ENCODE peak calls at places on chromosomes 5 and 9, in ten cellular contexts. X is GM06990; Y is right atrium auricular region; U is upper lobe of left lung; A is CD8-positive, alpha-beta T cell; F is neural progenitor cell; O is aorta; K is uterus; E is stomach; W is NT2/D1. Z is an unnamed sample.
A peak's percentile ranks its signal among the peaks of the same experiment; 100 is the strongest.

GRCh38 chr5:178590141-178590923 is at the start of gene COL23A1:
- DNase-seq in X (peak; percentile 44), Y (no peak), U (peak; percentile 60), A (no peak), F (peak; percentile 90), O (peak; percentile 86), K (peak; percentile 33), E (peak; percentile 28), W (peak; percentile 28), Z (peak; percentile 21)

GRCh38 chr9:15139467-15139866 is 167.5 kb downstream of the TTC39B start:
- DNase-seq in X (no peak), Y (no peak), U (no peak), A (no peak), F (peak; percentile 50), O (no peak), K (no peak), E (no peak), W (no peak), Z (no peak)

GRCh38 chr5:66828551-66829421 is 232.6 kb downstream of the MAST4 start:
- DNase-seq in X (no peak), Y (peak; percentile 89), U (peak; percentile 72), A (peak; percentile 21), F (peak; percentile 85), O (peak; percentile 84), K (peak; percentile 51), E (peak; percentile 64), W (peak; percentile 28), Z (peak; percentile 37)

GRCh38 chr5:97525780-97526179 is 342.7 kb upstream of the RIOK2 start:
- DNase-seq in X (no peak), Y (no peak), U (no peak), A (no peak), F (no peak), O (no peak), K (no peak), E (no peak), W (no peak), Z (no peak)

GRCh38 chr9:87592554-87593394 is 95.1 kb downstream of the DAPK1 start:
- DNase-seq in X (no peak), Y (peak; percentile 71), U (peak; percentile 72), A (no peak), F (no peak), O (peak; percentile 84), K (peak; percentile 73), E (peak; percentile 72), W (no peak), Z (no peak)

GRCh38 chr9:71145179-71145578 is 23.8 kb upstream of the TRPM3 start:
- DNase-seq in X (no peak), Y (no peak), U (peak; percentile 51), A (no peak), F (no peak), O (no peak), K (no peak), E (peak; percentile 28), W (no peak), Z (no peak)

GRCh38 chr9:92680166-92681119 is 10.5 kb upstream of the IPPK start:
- DNase-seq in X (no peak), Y (no peak), U (no peak), A (no peak), F (no peak), O (peak; percentile 75), K (no peak), E (no peak), W (no peak), Z (no peak)

GRCh38 chr5:66896207-66896606 is 300.0 kb downstream of the MAST4 start:
- DNase-seq in X (no peak), Y (no peak), U (no peak), A (no peak), F (no peak), O (no peak), K (no peak), E (no peak), W (no peak), Z (no peak)

GRCh38 chr5:73039082-73039481 is 81.3 kb upstream of the TMEM171 start:
- DNase-seq in X (no peak), Y (no peak), U (no peak), A (no peak), F (peak; percentile 10), O (no peak), K (no peak), E (no peak), W (peak; percentile 35), Z (no peak)

GRCh38 chr9:114366334-114367128 is 21.3 kb downstream of the AKNA start:
- DNase-seq in X (peak; percentile 66), Y (no peak), U (no peak), A (no peak), F (no peak), O (no peak), K (no peak), E (no peak), W (no peak), Z (peak; percentile 40)

GRCh38 chr5:157290981-157291711 is 25.2 kb downstream of the CYFIP2 start:
- DNase-seq in X (no peak), Y (peak; percentile 50), U (peak; percentile 46), A (no peak), F (no peak), O (no peak), K (no peak), E (peak; percentile 51), W (no peak), Z (no peak)

GRCh38 chr5:54895816-54896341 is 89.5 kb downstream of the ESM1 start:
- DNase-seq in X (no peak), Y (no peak), U (no peak), A (no peak), F (peak; percentile 58), O (no peak), K (peak; percentile 19), E (peak; percentile 50), W (no peak), Z (no peak)

GRCh38 chr5:116135344-116135743 is 50.5 kb downstream of the COMMD10 start:
- DNase-seq in X (peak; percentile 24), Y (no peak), U (no peak), A (no peak), F (no peak), O (no peak), K (no peak), E (no peak), W (no peak), Z (no peak)

GRCh38 chr5:72121753-72122445 is 14.6 kb downstream of the MAP1B start:
- DNase-seq in X (no peak), Y (no peak), U (no peak), A (no peak), F (no peak), O (no peak), K (no peak), E (no peak), W (no peak), Z (no peak)

GRCh38 chr5:71880531-71880930 is 161.5 kb downstream of the CARTPT start:
- DNase-seq in X (no peak), Y (no peak), U (no peak), A (no peak), F (no peak), O (no peak), K (no peak), E (no peak), W (no peak), Z (no peak)

GRCh38 chr5:89351232-89351631 is 468.2 kb upstream of the MEF2C start:
- DNase-seq in X (no peak), Y (no peak), U (no peak), A (no peak), F (no peak), O (no peak), K (no peak), E (no peak), W (no peak), Z (no peak)

DNA sequence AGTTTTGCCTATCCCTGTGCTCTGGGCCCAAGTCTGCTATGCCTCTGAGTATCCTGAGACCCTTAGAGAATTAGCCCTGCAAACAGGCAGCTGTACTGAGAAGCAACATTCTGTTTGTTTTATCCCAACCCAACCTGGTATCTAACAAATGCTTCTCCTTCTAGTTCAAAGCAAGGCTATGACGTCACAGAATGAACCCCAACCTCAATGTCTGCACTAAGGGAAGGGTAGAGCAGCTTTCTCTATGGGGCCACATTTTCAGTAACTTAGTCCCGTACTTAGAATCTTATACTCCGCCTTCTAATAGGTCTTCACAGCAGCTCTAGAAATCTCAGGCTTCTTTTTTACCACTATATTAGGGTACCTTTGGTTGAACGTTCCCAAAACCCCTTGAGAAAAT is 169.6 kb downstream of the TSSK1B start:
- DNase-seq in X (no peak), Y (no peak), U (no peak), A (no peak), F (no peak), O (no peak), K (no peak), E (no peak), W (no peak), Z (no peak)
- H3K4me3 ChIP-seq in X (no peak overlapping the region), Y (no peak overlapping the region), U (no peak overlapping the region), A (no peak overlapping the region), F (no peak overlapping the region), O (no peak overlapping the region), K (no peak overlapping the region), E (no peak overlapping the region), W (no peak overlapping the region), Z (no peak overlapping the region)

GRCh38 chr5:134103397-134103796 is 11.1 kb upstream of the TCF7 start:
- DNase-seq in X (no peak), Y (no peak), U (no peak), A (no peak), F (no peak), O (no peak), K (no peak), E (no peak), W (no peak), Z (peak; percentile 65)
- H3K36me3 ChIP-seq in X (no peaks in the 10 kb centered on the region), Y (no peaks in the 10 kb centered on the region), U (no peaks in the 10 kb centered on the region), A (no peaks in the 10 kb centered on the region), F (no peaks in the 10 kb centered on the region), O (no peaks in the 10 kb centered on the region), K (no peaks in the 10 kb centered on the region), E (no peaks in the 10 kb centered on the region), W (no peaks in the 10 kb centered on the region), Z (no peaks in the 10 kb centered on the region)

DNA sequence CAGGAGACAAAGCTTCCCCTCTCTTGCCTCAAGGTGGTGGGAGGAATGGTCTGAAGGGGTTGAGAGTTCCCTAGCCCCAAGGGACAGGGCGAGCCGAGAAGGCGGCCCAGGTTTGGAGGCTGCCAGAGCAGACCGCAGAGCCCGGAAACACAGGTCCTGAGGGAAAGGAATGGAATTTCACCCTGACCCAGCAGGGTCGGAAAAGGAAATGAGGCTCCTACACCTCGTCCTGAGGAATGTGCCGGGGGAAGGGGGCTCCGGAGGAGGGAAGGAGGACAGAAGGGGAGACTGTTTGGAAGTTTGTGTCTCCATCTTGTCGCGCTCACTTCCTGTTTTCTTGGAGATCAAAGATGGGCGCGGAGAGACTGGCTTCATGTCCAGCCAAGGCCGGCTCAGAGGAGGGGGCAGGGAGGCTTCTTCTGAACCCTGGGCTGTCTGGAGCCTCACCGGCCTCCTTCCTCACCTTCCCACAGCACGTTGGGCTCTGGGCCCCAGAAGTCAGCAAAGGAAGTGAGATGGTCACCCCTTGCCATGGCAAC is 9.6 kb downstream of the ENG start:
- DNase-seq in X (no peak), Y (no peak), U (no peak), A (no peak), F (no peak), O (no peak), K (no peak), E (no peak), W (peak; percentile 47), Z (no peak)
- H3K4me3 ChIP-seq in X (no peak overlapping the region), Y (no peak overlapping the region), U (no peak overlapping the region), A (no peak overlapping the region), F (no peak overlapping the region), O (no peak overlapping the region), K (no peak overlapping the region), E (no peak overlapping the region), W (no peak overlapping the region), Z (no peak overlapping the region)

DNA sequence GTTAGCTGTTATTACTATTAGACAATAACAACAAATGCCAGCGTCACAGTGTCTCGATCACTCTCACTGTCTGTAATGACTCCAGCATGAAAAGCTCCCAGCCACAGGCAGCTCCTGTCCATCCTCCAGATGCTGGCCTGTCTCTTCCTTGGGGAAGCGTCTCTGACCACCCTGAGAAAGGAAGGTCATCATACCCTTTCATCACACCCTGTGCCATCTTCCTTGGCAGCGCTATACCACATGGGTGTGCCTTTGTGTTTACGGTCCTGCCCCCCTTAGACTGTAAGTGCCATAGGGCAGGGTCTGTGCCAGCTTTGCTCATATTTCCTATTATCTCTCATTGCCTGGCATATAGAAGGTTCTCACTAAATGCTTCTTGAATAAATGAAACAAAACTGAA is 90.6 kb downstream of the PRRT1B start:
- DNase-seq in X (no peak), Y (no peak), U (no peak), A (no peak), F (no peak), O (no peak), K (no peak), E (no peak), W (no peak), Z (no peak)
- H3K36me3 ChIP-seq in X (peaks cover 40% of the 10 kb centered on the region), Y (peaks cover 10% of the 10 kb centered on the region), U (peaks cover 16% of the 10 kb centered on the region), A (peaks cover 6% of the 10 kb centered on the region), F (no peaks in the 10 kb centered on the region), O (peaks cover 3% of the 10 kb centered on the region), K (no peaks in the 10 kb centered on the region), E (peaks cover 59% of the 10 kb centered on the region), W (peaks cover 41% of the 10 kb centered on the region), Z (no peaks in the 10 kb centered on the region)